ENCODE peak calls at places on chromosomes 5 and 9, in four cellular contexts. C is ovary, I is H9, P is retinal pigment epithelial cell. T is an unnamed sample.
A peak's percentile ranks its signal among the peaks of the same experiment; 100 is the strongest.

GRCh38 chr9:36074870-36075532 is 38.3 kb downstream of the RECK start:
- DNase-seq in C (peak; percentile 76), I (no peak), P (peak; percentile 83), T (peak; percentile 17)

GRCh38 chr5:17966636-17967402 is 332.6 kb downstream of the TAF11L14 start:
- DNase-seq in C (no peak), I (no peak), P (no peak), T (no peak)

GRCh38 chr5:81579525-81579924 is 171.4 kb downstream of the SSBP2 start:
- DNase-seq in C (no peak), I (no peak), P (no peak), T (no peak)

GRCh38 chr9:116087751-116088194 is 65.8 kb upstream of the PAPPA start:
- DNase-seq in C (no peak), I (no peak), P (no peak), T (peak; percentile 58)

GRCh38 chr9:98708103-98708932 is 417 bp downstream of the GABBR2 start:
- DNase-seq in C (no peak), I (no peak), P (no peak), T (peak; percentile 75)

GRCh38 chr5:53017383-53017782 is 28.2 kb downstream of the ITGA2 start:
- DNase-seq in C (no peak), I (no peak), P (no peak), T (no peak)

GRCh38 chr5:76303917-76304316 is 99.2 kb upstream of the IQGAP2 start:
- DNase-seq in C (no peak), I (no peak), P (no peak), T (no peak)

GRCh38 chr5:127694518-127695171 is 8.5 kb upstream of the CCDC192 start:
- DNase-seq in C (no peak), I (no peak), P (no peak), T (no peak)

GRCh38 chr9:122393284-122393983 is 22.6 kb downstream of the PTGS1 start:
- DNase-seq in C (no peak), I (no peak), P (no peak), T (no peak)

GRCh38 chr5:115389074-115389798 is 92.8 kb upstream of the CCDC112 start:
- DNase-seq in C (no peak), I (no peak), P (no peak), T (no peak)

GRCh38 chr5:2007906-2008437 is 125.2 kb upstream of the IRX4 start:
- DNase-seq in C (peak; percentile 64), I (no peak), P (no peak), T (no peak)

GRCh38 chr5:132829742-132830435 is 558 bp downstream of the SHROOM1 start:
- DNase-seq in C (peak; percentile 86), I (peak; percentile 72), P (no peak), T (peak; percentile 100)

GRCh38 chr9:130879863-130880411 is 16.7 kb downstream of the QRFP start:
- DNase-seq in C (no peak), I (no peak), P (no peak), T (peak; percentile 25)

GRCh38 chr9:36492849-36493248 is 79.8 kb upstream of the MELK start:
- DNase-seq in C (no peak), I (no peak), P (no peak), T (no peak)

GRCh38 chr5:116237917-116238502 is 153.2 kb downstream of the COMMD10 start:
- DNase-seq in C (no peak), I (no peak), P (no peak), T (no peak)

GRCh38 chr5:133907075-133907474 is 61.4 kb downstream of the C5orf15 start:
- DNase-seq in C (no peak), I (no peak), P (no peak), T (no peak)

GRCh38 chr9:4490705-4491620 is 695 bp downstream of the SLC1A1 start:
- DNase-seq in C (no peak), I (no peak), P (no peak), T (peak; percentile 49)

GRCh38 chr5:179867476-179867875 is 8.9 kb upstream of the MRNIP start:
- DNase-seq in C (no peak), I (no peak), P (no peak), T (peak; percentile 62)

GRCh38 chr5:134223406-134224251 is 2.2 kb downstream of the PPP2CA start:
- DNase-seq in C (no peak), I (no peak), P (no peak), T (no peak)

GRCh38 chr5:151651997-151652645 is 34.6 kb downstream of the SPARC start:
- DNase-seq in C (peak; percentile 85), I (peak; percentile 84), P (no peak), T (peak; percentile 88)

GRCh38 chr9:69421908-69422801 is 97.1 kb downstream of the ENTREP1 start:
- DNase-seq in C (peak; percentile 59), I (peak; percentile 74), P (no peak), T (peak; percentile 94)

GRCh38 chr9:33014665-33015014 is 10.4 kb upstream of the DNAJA1 start:
- DNase-seq in C (no peak), I (no peak), P (no peak), T (no peak)

GRCh38 chr5:143714629-143715028 is 97.3 kb upstream of the HMHB1 start:
- DNase-seq in C (no peak), I (no peak), P (no peak), T (no peak)

GRCh38 chr9:5510360-5510931 is at the start of gene PDCD1LG2:
- DNase-seq in C (no peak), I (no peak), P (no peak), T (no peak)

GRCh38 chr5:144951001-144951400 is 780.3 kb downstream of the KCTD16 start:
- DNase-seq in C (no peak), I (no peak), P (no peak), T (no peak)

GRCh38 chr9:4235951-4236804 is 63.7 kb downstream of the GLIS3 start:
- DNase-seq in C (no peak), I (no peak), P (peak; percentile 91), T (peak; percentile 65)

GRCh38 chr5:103894882-103895281 is 332.3 kb upstream of the NUDT12 start:
- DNase-seq in C (no peak), I (no peak), P (no peak), T (no peak)

GRCh38 chr5:116045821-116046220 is 13.5 kb downstream of the ARL14EPL start:
- DNase-seq in C (no peak), I (no peak), P (no peak), T (no peak)

GRCh38 chr9:136309101-136309801 is 5.4 kb upstream of the CCDC187 start:
- DNase-seq in C (no peak), I (no peak), P (no peak), T (no peak)

GRCh38 chr5:446066-446725 is 3.2 kb downstream of the EXOC3 start:
- DNase-seq in C (no peak), I (peak; percentile 12), P (no peak), T (peak; percentile 57)

GRCh38 chr5:110790673-110791072 is 51.9 kb downstream of the SLC25A46 start:
- DNase-seq in C (no peak), I (no peak), P (peak; percentile 59), T (no peak)
- TF ChIP-seq CTCF in C (no peak), I (no peak), P (peak; percentile 61), T (peak; percentile 31)

DNA sequence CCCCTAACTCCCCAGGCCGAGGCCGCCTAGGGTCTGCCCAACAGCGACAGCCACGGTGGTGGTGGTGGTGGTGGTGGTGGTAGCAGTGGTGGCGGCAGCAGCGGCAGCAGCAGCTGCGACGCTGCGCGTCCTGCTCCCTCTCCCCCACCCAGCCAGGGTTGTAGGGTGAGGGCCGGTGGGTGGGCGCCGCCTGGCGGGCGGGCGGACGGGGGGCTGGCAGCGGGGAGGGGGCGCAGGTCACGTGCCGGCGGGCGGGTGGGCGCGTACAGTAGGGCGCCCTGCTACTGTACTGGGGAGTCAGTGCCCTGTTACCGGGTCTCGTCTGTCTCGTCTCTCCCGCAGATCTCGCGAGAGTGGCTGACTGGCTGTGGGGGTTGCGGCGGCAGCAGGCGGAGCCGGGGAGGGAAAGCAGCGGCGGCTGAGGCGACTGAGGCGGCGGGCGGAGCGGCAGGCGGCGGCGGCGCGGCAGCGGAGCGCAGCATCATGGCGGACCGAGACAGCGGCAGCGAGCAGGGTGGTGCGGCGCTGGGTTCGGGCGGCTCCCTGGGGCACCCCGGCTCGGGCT is at the start of gene PURA:
- DNase-seq in C (peak; percentile 96), I (peak; percentile 96), P (peak; percentile 72), T (peak; percentile 99)
- TF ChIP-seq CTCF in C (no peak), I (no peak), P (no peak), T (no peak)

DNA sequence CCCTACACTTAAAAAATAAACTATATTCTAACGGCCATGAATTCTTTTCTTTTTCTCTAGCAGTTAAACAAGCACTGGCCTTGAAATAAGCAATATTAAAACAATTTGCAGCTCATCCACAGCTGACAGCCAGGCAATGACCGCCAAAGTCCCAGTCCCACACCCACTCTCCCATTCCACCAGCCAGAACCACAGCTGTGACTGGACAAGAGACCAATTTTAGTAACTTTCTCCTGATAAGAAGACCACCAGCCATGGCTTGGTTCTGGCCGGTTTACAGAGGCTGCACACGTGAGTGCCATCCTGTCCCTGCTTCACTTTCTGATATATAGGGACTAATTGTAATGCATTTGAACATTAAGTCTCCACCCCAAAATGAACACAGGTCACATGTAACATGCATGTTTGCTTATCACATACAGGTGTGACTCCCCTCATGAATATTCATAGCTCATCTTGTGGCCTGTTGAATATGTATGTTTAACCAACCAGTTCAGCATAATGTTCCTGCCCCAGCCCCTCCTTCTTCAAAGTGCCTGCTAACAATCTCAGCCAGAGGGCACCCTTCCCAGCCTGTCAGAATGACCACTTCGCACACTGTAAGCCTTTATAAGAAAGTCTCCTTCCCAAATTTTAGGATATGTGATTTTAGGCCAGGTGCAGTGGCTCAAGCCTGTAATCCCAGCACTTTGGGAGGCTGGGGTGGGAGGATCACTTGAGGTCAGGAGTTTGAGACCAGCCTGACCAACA is 23.9 kb upstream of the FANCC start:
- DNase-seq in C (no peak), I (peak; percentile 50), P (no peak), T (peak; percentile 80)
- TF ChIP-seq CTCF in C (no peak), I (peak; percentile 46), P (peak; percentile 55), T (peak; percentile 36)

GRCh38 chr9:133378408-133378962 is 2.3 kb downstream of the STKLD1 start:
- DNase-seq in C (no peak), I (no peak), P (no peak), T (peak; percentile 56)

GRCh38 chr9:133374612-133375115 is 1.2 kb downstream of the SURF4 start:
- DNase-seq in C (no peak), I (no peak), P (no peak), T (peak; percentile 95)

GRCh38 chr9:133377721-133378216 is 1.6 kb downstream of the STKLD1 start:
- DNase-seq in C (no peak), I (no peak), P (no peak), T (peak; percentile 47)

GRCh38 chr9:133375116-133375723 is 640 bp downstream of the SURF4 start:
- DNase-seq in C (no peak), I (no peak), P (no peak), T (peak; percentile 92)

DNA sequence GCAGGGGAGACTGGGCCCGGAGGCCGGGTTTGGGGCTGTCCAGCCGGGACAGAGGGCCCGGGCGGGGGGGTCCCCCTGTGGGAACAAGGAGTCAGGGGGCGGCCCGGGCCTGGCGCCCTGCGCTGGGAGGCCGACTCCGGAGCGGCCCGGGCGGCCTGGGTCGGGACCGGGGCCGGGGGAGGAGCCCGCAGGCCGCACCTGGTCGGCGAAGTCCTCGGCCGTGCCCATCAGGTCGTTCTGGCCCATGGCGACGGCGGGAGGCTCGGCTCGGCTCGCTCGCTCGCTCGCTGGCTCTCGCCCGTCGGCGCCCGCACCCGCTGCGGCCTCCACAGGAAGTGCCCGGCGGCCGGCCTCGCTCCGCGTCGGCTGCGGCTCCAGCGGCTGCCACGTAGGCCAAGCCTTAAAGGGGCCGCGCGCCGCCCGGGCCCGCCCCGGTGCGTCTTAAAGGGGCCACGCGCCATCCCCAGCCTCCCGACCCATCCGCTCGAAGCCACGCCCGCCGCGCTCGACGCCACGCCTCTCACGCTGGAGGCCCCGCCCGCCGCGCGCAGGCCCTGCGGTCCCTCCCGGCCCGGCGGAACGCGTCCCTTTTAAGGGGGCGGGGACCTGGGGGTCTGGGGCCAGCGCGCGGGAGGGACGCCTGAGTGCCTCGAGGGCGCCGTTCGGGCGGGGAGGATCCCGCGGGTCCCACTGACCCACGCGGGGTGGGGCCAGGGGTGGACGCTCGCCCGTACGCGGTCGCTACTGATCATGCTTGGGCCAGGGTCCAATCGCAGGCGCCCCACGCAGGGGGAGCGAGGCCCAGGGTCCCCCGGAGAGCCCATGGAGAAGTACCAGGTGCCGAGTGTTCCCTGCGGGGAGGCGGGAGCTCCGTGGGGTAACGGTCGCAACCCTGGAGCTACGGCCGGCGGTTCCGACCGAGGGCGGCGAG is at the start of the genes STKLD1 and SURF4:
- DNase-seq in C (peak; percentile 97), I (peak; percentile 95), P (peak; percentile 83), T (peak; percentile 100)
- TF ChIP-seq CTCF in C (no peak), I (no peak), P (no peak), T (no peak)